ENCODE peak calls at places on chromosomes 6 and 20, in eight cellular contexts. P is HEK293T; H is KBM-7; M is activated CD4-positive, alpha-beta T cell treated with anti-CD3 and anti-CD28 coated beads for 48 hours; Q is heart left ventricle; F is T follicular helper cell; C is lower leg skin; W is NCI-H460. E is an unnamed sample.

GRCh38 chr6:33008944-33009861 is at the start of gene HLA-DOA:
- DNase-seq in P (peak; percentile 82), H (peak; percentile 40), M (peak; percentile 51), Q (peak; percentile 22), F (no peak), C (no peak), W (no peak), E (no peak)

GRCh38 chr6:36350681-36351091 is 14.0 kb upstream of the BNIP5 start:
- DNase-seq in P (no peak), H (peak; percentile 60), M (no peak), Q (no peak), F (no peak), C (no peak), W (no peak), E (no peak)

GRCh38 chr20:50508171-50508761 is 1.9 kb upstream of the PTPN1 start:
- DNase-seq in P (no peak), H (no peak), M (no peak), Q (no peak), F (no peak), C (no peak), W (no peak), E (peak; percentile 42)

GRCh38 chr6:157985378-157986155 is 3.9 kb downstream of the SYNJ2 start:
- DNase-seq in P (no peak), H (no peak), M (no peak), Q (no peak), F (no peak), C (no peak), W (no peak), E (no peak)

GRCh38 chr20:49395659-49396058 is 86.8 kb downstream of the KCNB1 start:
- DNase-seq in P (no peak), H (no peak), M (no peak), Q (no peak), F (no peak), C (no peak), W (no peak), E (no peak)

GRCh38 chr6:25251426-25251825 is 27.7 kb upstream of the CARMIL1 start:
- DNase-seq in P (no peak), H (no peak), M (no peak), Q (no peak), F (no peak), C (no peak), W (no peak), E (no peak)

GRCh38 chr6:21598662-21599061 is 5.1 kb downstream of the SOX4 start:
- DNase-seq in P (no peak), H (peak; percentile 19), M (no peak), Q (no peak), F (no peak), C (no peak), W (no peak), E (no peak)

GRCh38 chr6:26268659-26269402 is 96.2 kb upstream of the BTN3A2 start:
- DNase-seq in P (no peak), H (peak; percentile 53), M (peak; percentile 63), Q (no peak), F (no peak), C (no peak), W (no peak), E (no peak)

GRCh38 chr6:13355043-13355945 is 27.0 kb upstream of the TBC1D7 start:
- DNase-seq in P (no peak), H (peak; percentile 84), M (peak; percentile 28), Q (no peak), F (no peak), C (no peak), W (no peak), E (peak; percentile 49)

GRCh38 chr6:15038013-15038791 is 207.7 kb upstream of the JARID2 start:
- DNase-seq in P (no peak), H (no peak), M (no peak), Q (no peak), F (no peak), C (no peak), W (no peak), E (no peak)

GRCh38 chr20:34367155-34367554 is 4.1 kb downstream of the ITCH start:
- DNase-seq in P (no peak), H (no peak), M (no peak), Q (no peak), F (no peak), C (no peak), W (no peak), E (no peak)

GRCh38 chr6:3209114-3210023 is 18.1 kb downstream of the TUBB2B start:
- DNase-seq in P (peak; percentile 57), H (no peak), M (peak; percentile 74), Q (peak; percentile 47), F (no peak), C (peak; percentile 81), W (peak; percentile 94), E (no peak)

GRCh38 chr20:33789109-33789857 is 21.9 kb upstream of the CHMP4B start:
- DNase-seq in P (no peak), H (no peak), M (no peak), Q (peak; percentile 43), F (no peak), C (peak; percentile 23), W (no peak), E (peak; percentile 100)

GRCh38 chr6:26251354-26252081 is 113.5 kb upstream of the BTN3A2 start:
- DNase-seq in P (no peak), H (no peak), M (peak; percentile 78), Q (no peak), F (peak; percentile 33), C (peak; percentile 59), W (peak; percentile 89), E (no peak)

GRCh38 chr6:65259080-65259479 is 447.9 kb downstream of the EYS start:
- DNase-seq in P (peak; percentile 31), H (no peak), M (no peak), Q (no peak), F (no peak), C (no peak), W (peak; percentile 30), E (no peak)

GRCh38 chr6:24824142-24824755 is 25.5 kb upstream of the ARMH2 start:
- DNase-seq in P (no peak), H (no peak), M (no peak), Q (no peak), F (no peak), C (no peak), W (no peak), E (no peak)

GRCh38 chr6:151101811-151102694 is 137.7 kb upstream of the AKAP12 start:
- DNase-seq in P (no peak), H (no peak), M (no peak), Q (no peak), F (no peak), C (no peak), W (no peak), E (no peak)

GRCh38 chr6:108117427-108118358 is 43.2 kb upstream of the OSTM1 start:
- DNase-seq in P (no peak), H (no peak), M (peak; percentile 31), Q (peak; percentile 31), F (no peak), C (no peak), W (no peak), E (peak; percentile 43)

GRCh38 chr6:50815436-50816114 is 3.1 kb upstream of the TFAP2B start:
- DNase-seq in P (no peak), H (peak; percentile 33), M (no peak), Q (no peak), F (no peak), C (no peak), W (no peak), E (no peak)

GRCh38 chr20:527571-527886 is 16.1 kb downstream of the CSNK2A1 start:
- DNase-seq in P (no peak), H (no peak), M (no peak), Q (no peak), F (no peak), C (no peak), W (no peak), E (no peak)

GRCh38 chr6:27148404-27148795 is 99.1 kb upstream of the PRSS16 start:
- DNase-seq in P (no peak), H (peak; percentile 51), M (no peak), Q (no peak), F (no peak), C (no peak), W (no peak), E (no peak)

GRCh38 chr6:34509782-34510181 is 43.9 kb downstream of the PACSIN1 start:
- DNase-seq in P (no peak), H (no peak), M (no peak), Q (no peak), F (no peak), C (no peak), W (no peak), E (no peak)

GRCh38 chr20:48695255-48695654 is 132.5 kb downstream of the PREX1 start:
- DNase-seq in P (no peak), H (no peak), M (no peak), Q (no peak), F (no peak), C (no peak), W (no peak), E (no peak)

GRCh38 chr6:146598785-146599405 is at the start of gene ADGB:
- DNase-seq in P (peak; percentile 87), H (peak; percentile 59), M (no peak), Q (peak; percentile 82), F (no peak), C (peak; percentile 19), W (peak; percentile 19), E (no peak)

GRCh38 chr20:39874049-39874893 is 814.8 kb downstream of the MAFB start:
- DNase-seq in P (peak; percentile 70), H (peak; percentile 63), M (peak; percentile 53), Q (peak; percentile 79), F (no peak), C (peak; percentile 61), W (peak; percentile 24), E (peak; percentile 81)

GRCh38 chr6:117167520-117168271 is 97.7 kb upstream of the VGLL2 start:
- DNase-seq in P (peak; percentile 25), H (no peak), M (no peak), Q (peak; percentile 14), F (no peak), C (no peak), W (no peak), E (peak; percentile 87)

E was measured in SW 1271.